ENCODE peak calls at places on chromosomes 2 and 18, in nine cellular contexts. C, F, B, O, W, A, H, R and X are unnamed samples. For H3K27me3, the result is how much of the 10 kb centered on the place peaks cover.

GRCh38 chr2:211149731-211150130 is 593.3 kb downstream of the CPS1 start:
- DNase-seq in C (no peak), F (no peak), B (no peak), O (no peak), W (no peak), A (no peak), H (no peak), R (no peak), X (no peak)

GRCh38 chr2:168247341-168248305 is at the start of gene STK39:
- DNase-seq in C (peak), F (peak), B (no peak), O (peak), W (no peak), A (peak), H (peak), R (peak), X (peak)

GRCh38 chr2:200356794-200357472 is 50.4 kb downstream of the SPATS2L start:
- DNase-seq in C (no peak), F (no peak), B (no peak), O (no peak), W (no peak), A (no peak), H (no peak), R (no peak), X (no peak)

GRCh38 chr2:179410552-179411356 is 146.1 kb upstream of the SESTD1 start:
- DNase-seq in C (peak), F (peak), B (no peak), O (peak), W (no peak), A (peak), H (peak), R (no peak), X (no peak)

GRCh38 chr2:17706845-17707244 is 46.8 kb downstream of the SMC6 start:
- DNase-seq in C (no peak), F (no peak), B (no peak), O (no peak), W (no peak), A (no peak), H (no peak), R (no peak), X (no peak)

GRCh38 chr2:61978522-61978921 is 73.0 kb downstream of the COMMD1 start:
- DNase-seq in C (no peak), F (no peak), B (no peak), O (no peak), W (peak), A (no peak), H (peak), R (no peak), X (peak)

GRCh38 chr18:46672062-46672970 is 15.3 kb upstream of the LOXHD1 start:
- DNase-seq in C (no peak), F (no peak), B (no peak), O (no peak), W (no peak), A (no peak), H (no peak), R (no peak), X (no peak)

GRCh38 chr2:170816499-170817246 is at the start of gene GAD1:
- DNase-seq in C (peak), F (peak), B (no peak), O (peak), W (peak), A (peak), H (peak), R (no peak), X (peak)

GRCh38 chr18:47679864-47680263 is 250.6 kb downstream of the SMAD2 start:
- DNase-seq in C (no peak), F (no peak), B (no peak), O (no peak), W (no peak), A (no peak), H (no peak), R (no peak), X (no peak)

GRCh38 chr18:80143876-80144275 is 34.8 kb downstream of the ADNP2 start:
- DNase-seq in C (no peak), F (no peak), B (no peak), O (no peak), W (no peak), A (no peak), H (no peak), R (no peak), X (no peak)

GRCh38 chr2:1041012-1041805 is 90.6 kb downstream of the SNTG2 start:
- DNase-seq in C (no peak), F (no peak), B (no peak), O (no peak), W (no peak), A (no peak), H (no peak), R (no peak), X (no peak)

GRCh38 chr2:105487142-105488069 is 88.6 kb upstream of the FHL2 start:
- DNase-seq in C (no peak), F (peak), B (no peak), O (no peak), W (no peak), A (no peak), H (peak), R (no peak), X (peak)

GRCh38 chr2:195343942-195344530 is 313.0 kb upstream of the SLC39A10 start:
- DNase-seq in C (no peak), F (no peak), B (no peak), O (no peak), W (no peak), A (no peak), H (no peak), R (no peak), X (no peak)

GRCh38 chr18:69622192-69622591 is 221.5 kb downstream of the DOK6 start:
- DNase-seq in C (no peak), F (no peak), B (no peak), O (no peak), W (no peak), A (no peak), H (no peak), R (no peak), X (no peak)

GRCh38 chr18:75360206-75360605 is 67.3 kb downstream of the SMIM21 start:
- DNase-seq in C (no peak), F (no peak), B (no peak), O (no peak), W (no peak), A (no peak), H (no peak), R (no peak), X (no peak)

GRCh38 chr2:40457846-40458245 is 6.0 kb upstream of the SLC8A1 start:
- DNase-seq in C (no peak), F (no peak), B (no peak), O (no peak), W (no peak), A (no peak), H (no peak), R (no peak), X (no peak)

GRCh38 chr18:35162995-35163394 is 77.8 kb upstream of the ZNF397 start:
- DNase-seq in C (no peak), F (no peak), B (no peak), O (no peak), W (no peak), A (no peak), H (no peak), R (no peak), X (no peak)

GRCh38 chr2:177668617-177669016 is 276.0 kb downstream of the AGPS start:
- DNase-seq in C (no peak), F (no peak), B (no peak), O (no peak), W (no peak), A (no peak), H (no peak), R (no peak), X (no peak)

GRCh38 chr18:9513971-9514512 is 38.7 kb downstream of the RALBP1 start:
- DNase-seq in C (no peak), F (no peak), B (no peak), O (no peak), W (no peak), A (peak), H (no peak), R (no peak), X (no peak)

GRCh38 chr2:173232956-173233744 is 121.5 kb upstream of the CDCA7 start:
- DNase-seq in C (no peak), F (no peak), B (no peak), O (no peak), W (no peak), A (no peak), H (no peak), R (no peak), X (no peak)

GRCh38 chr18:31049189-31049588 is 6.6 kb upstream of the DSC3 start:
- DNase-seq in C (no peak), F (no peak), B (no peak), O (no peak), W (no peak), A (no peak), H (no peak), R (no peak), X (no peak)

GRCh38 chr2:17104454-17104853 is 413.8 kb downstream of the RAD51AP2 start:
- DNase-seq in C (no peak), F (no peak), B (no peak), O (no peak), W (no peak), A (no peak), H (no peak), R (no peak), X (no peak)

GRCh38 chr2:65710356-65710755 is 278.0 kb upstream of the SPRED2 start:
- DNase-seq in C (no peak), F (no peak), B (no peak), O (no peak), W (no peak), A (no peak), H (no peak), R (no peak), X (no peak)

GRCh38 chr2:134137182-134137595 is 116.7 kb upstream of the MGAT5 start:
- DNase-seq in C (no peak), F (no peak), B (no peak), O (no peak), W (no peak), A (peak), H (peak), R (no peak), X (no peak)
- H3K4me3 ChIP-seq in C (no peak), F (peak), B (no peak), O (no peak), W (no peak), A (no peak), H (no peak), R (no peak), X (peak)

GRCh38 chr2:113216891-113217454 is 43.2 kb downstream of the PSD4 start:
- DNase-seq in C (no peak), F (no peak), B (no peak), O (no peak), W (no peak), A (no peak), H (no peak), R (no peak), X (no peak)
- H3K27ac ChIP-seq in C (no peak), F (peak), B (no peak), O (peak), W (no peak), A (no peak), H (peak), R (no peak), X (peak)

GRCh38 chr2:88253375-88253774 is 83.2 kb downstream of the THNSL2 start:
- DNase-seq in C (no peak), F (no peak), B (no peak), O (no peak), W (no peak), A (no peak), H (no peak), R (no peak), X (no peak)
- H3K27me3 ChIP-seq in C (under half), F (under half), B (under half), O (under half), W (under half), A (half or more), H (under half), R (under half), X (under half)

DNA sequence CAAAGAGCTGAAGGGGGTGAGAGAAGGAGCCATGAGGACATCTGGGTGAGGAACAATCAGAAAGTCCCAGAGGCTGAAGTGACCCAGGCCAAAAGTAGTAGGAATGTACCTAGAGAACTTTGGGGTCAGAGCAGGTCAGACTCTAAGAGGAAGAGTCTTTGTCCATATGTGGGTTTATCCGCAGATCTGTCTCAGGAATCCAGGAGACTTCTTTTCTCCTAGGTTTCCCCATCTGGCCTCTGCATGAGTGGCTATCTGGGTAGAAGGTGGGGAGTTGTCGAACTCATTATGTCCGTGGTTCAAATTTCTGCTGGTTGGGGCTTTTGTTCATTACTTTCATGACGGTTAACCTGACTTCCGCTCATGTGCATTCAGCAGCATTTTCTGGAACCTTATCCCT is 1.8 kb downstream of the LIPG start:
- DNase-seq in C (no peak), F (no peak), B (no peak), O (no peak), W (no peak), A (no peak), H (no peak), R (no peak), X (no peak)
- H3K4me3 ChIP-seq in C (no peak), F (no peak), B (peak), O (no peak), W (no peak), A (peak), H (no peak), R (no peak), X (no peak)

DNA sequence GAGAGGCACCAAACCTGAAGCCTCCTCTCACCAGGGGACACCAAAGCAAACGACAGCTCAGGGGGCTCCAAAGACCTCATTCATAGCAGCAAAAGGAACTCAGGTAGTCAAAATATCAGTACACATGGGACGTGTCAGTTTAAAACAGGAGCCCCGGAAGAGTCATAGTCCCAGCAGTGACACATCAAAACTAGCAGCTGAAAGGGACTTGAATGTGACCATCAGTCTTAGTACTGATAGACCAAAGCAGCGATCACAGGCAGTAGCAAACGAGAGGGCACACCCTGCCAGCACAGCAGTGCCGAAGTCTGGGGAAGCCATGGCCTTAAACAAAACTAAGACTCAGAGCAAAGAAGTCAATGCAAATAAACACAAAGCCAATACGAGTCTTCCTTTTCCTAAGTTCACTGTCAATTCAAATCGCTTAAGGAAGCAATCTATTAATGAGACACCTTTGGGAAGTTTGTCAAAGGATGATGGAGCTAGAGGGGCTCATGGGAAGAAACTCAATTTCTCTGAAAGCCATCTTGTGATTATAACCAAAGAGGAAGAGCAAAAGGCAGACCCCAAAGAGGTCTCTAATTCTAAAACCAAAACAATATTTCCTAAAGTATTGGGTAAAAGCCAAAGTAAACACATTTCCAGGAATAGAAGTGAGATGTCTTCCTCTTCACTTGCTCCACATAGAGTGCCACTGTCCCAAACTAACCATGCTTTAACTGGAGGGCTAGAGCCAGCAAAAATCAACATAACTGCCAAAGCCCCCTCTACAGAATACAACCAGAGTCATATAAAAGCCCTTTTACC is 1.2 kb downstream of the GALNT5 start:
- DNase-seq in C (peak), F (no peak), B (no peak), O (no peak), W (no peak), A (no peak), H (no peak), R (no peak), X (no peak)
- H3K27ac ChIP-seq in C (peak), F (no peak), B (no peak), O (no peak), W (no peak), A (no peak), H (no peak), R (no peak), X (no peak)

DNA sequence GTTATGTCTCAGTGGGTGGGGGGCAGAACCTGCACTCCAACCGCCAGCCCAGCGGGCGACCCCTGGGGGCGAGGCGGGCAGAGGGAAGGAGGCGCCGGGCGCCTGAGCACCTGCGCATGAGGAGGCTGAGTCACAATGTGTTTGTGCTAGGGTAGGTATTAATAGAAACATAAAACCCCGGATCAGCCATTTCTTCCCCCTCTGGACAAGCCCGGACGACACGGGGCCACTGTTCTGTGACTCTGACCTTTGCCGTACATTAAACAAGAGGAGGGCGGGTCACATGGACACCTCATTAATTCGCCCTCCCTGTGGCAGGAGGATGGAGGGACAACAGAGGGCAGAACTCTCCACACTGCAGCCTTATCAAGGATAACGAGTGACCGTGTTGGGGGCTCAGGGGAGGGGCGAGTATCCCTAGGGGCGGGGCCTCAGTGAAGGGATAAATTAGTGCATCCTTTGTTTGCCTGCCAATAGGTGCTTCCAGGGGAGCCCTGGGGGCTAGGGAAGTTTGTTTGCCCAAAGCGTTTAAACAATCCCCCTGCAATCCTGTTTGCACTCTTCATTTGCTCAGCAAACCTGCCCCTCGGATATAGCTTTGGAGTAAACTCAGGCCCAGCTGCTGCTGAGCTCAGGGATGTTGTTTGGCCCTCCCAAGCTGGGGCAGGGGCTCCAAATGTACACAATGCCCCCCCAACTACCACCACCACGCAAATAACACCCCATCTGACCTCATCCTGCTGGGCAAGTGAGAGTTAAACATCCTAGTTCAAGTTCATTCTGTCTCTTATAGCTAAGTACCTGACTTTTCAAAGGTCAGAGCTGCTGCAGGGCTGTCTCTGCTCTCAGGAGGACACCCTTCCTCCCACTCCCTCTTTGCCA is 171.2 kb upstream of the GLI2 start:
- DNase-seq in C (peak), F (no peak), B (no peak), O (no peak), W (no peak), A (peak), H (no peak), R (no peak), X (no peak)
- H3K27me3 ChIP-seq in C (half or more), F (under half), B (under half), O (under half), W (under half), A (under half), H (under half), R (under half), X (under half)

GRCh38 chr2:102337012-102337411 is 18.6 kb upstream of the IL18R1 start:
- DNase-seq in C (no peak), F (no peak), B (peak), O (no peak), W (no peak), A (no peak), H (no peak), R (no peak), X (no peak)
- H3K4me3 ChIP-seq in C (no peak), F (no peak), B (no peak), O (no peak), W (no peak), A (peak), H (no peak), R (no peak), X (peak)